ENCODE peak calls at places on chromosomes 13 and 19, in eight cellular contexts. One of them, this sample, is unnamed.
A peak's percentile ranks its signal among the peaks of the same experiment; 100 is the strongest.

GRCh38 chr19:19032420-19033175 is 719 bp downstream of the SUGP2 start:
- DNase-seq in MM.1S: peak; percentile 66
- DNase-seq in transverse colon: peak; percentile 65
- DNase-seq in CD8-positive, alpha-beta T cell: peak; percentile 82
- DNase-seq in adrenal gland: peak; percentile 80
- DNase-seq in heart right ventricle: peak; percentile 79
- DNase-seq in tibial nerve: peak; percentile 81
- DNase-seq in A673: peak; percentile 98
- DNase-seq in this sample: no peak

GRCh38 chr13:110449225-110450015 is 112.1 kb downstream of the RAB20 start:
- DNase-seq in adrenal gland: no peak
- DNase-seq in CD8-positive, alpha-beta T cell: no peak
- DNase-seq in transverse colon: no peak
- DNase-seq in A673: no peak
- DNase-seq in heart right ventricle: no peak
- DNase-seq in MM.1S: no peak
- DNase-seq in tibial nerve: no peak
- DNase-seq in this sample: no peak

GRCh38 chr19:56838930-56839664 is 1.4 kb downstream of the PEG3 start:
- DNase-seq in A673: peak; percentile 97
- DNase-seq in CD8-positive, alpha-beta T cell: no peak
- DNase-seq in transverse colon: peak; percentile 84
- DNase-seq in tibial nerve: peak; percentile 88
- DNase-seq in MM.1S: no peak
- DNase-seq in adrenal gland: peak; percentile 99
- DNase-seq in heart right ventricle: peak; percentile 94
- DNase-seq in this sample: peak; percentile 92

GRCh38 chr19:4023600-4024398 is 16.3 kb downstream of the PIAS4 start:
- DNase-seq in A673: no peak
- DNase-seq in MM.1S: no peak
- DNase-seq in transverse colon: no peak
- DNase-seq in heart right ventricle: peak; percentile 58
- DNase-seq in adrenal gland: no peak
- DNase-seq in tibial nerve: no peak
- DNase-seq in CD8-positive, alpha-beta T cell: no peak
- DNase-seq in this sample: no peak

GRCh38 chr19:49502866-49503581 is 6.8 kb downstream of the RPS11 start:
- DNase-seq in transverse colon: peak; percentile 43
- DNase-seq in A673: peak; percentile 90
- DNase-seq in tibial nerve: peak; percentile 48
- DNase-seq in heart right ventricle: no peak
- DNase-seq in adrenal gland: no peak
- DNase-seq in MM.1S: peak; percentile 58
- DNase-seq in CD8-positive, alpha-beta T cell: peak; percentile 50
- DNase-seq in this sample: peak; percentile 45

GRCh38 chr13:72255908-72256307 is 388.9 kb upstream of the DACH1 start:
- DNase-seq in transverse colon: peak; percentile 42
- DNase-seq in adrenal gland: peak; percentile 48
- DNase-seq in CD8-positive, alpha-beta T cell: no peak
- DNase-seq in heart right ventricle: no peak
- DNase-seq in tibial nerve: no peak
- DNase-seq in MM.1S: peak; percentile 61
- DNase-seq in A673: peak; percentile 35
- DNase-seq in this sample: no peak

GRCh38 chr13:95553614-95554385 is 1.3 kb downstream of the CLDN10 start:
- DNase-seq in transverse colon: no peak
- DNase-seq in A673: no peak
- DNase-seq in tibial nerve: no peak
- DNase-seq in heart right ventricle: peak; percentile 13
- DNase-seq in CD8-positive, alpha-beta T cell: no peak
- DNase-seq in MM.1S: no peak
- DNase-seq in adrenal gland: no peak
- DNase-seq in this sample: peak; percentile 20

GRCh38 chr19:17448190-17448967 is at the start of gene TMEM221:
- DNase-seq in MM.1S: no peak
- DNase-seq in adrenal gland: peak; percentile 60
- DNase-seq in transverse colon: peak; percentile 61
- DNase-seq in tibial nerve: peak; percentile 24
- DNase-seq in A673: peak; percentile 60
- DNase-seq in heart right ventricle: peak; percentile 61
- DNase-seq in CD8-positive, alpha-beta T cell: peak; percentile 51
- DNase-seq in this sample: no peak

GRCh38 chr13:76832258-76832988 is 53.8 kb downstream of the KCTD12 start:
- DNase-seq in heart right ventricle: no peak
- DNase-seq in tibial nerve: no peak
- DNase-seq in MM.1S: no peak
- DNase-seq in A673: no peak
- DNase-seq in adrenal gland: no peak
- DNase-seq in transverse colon: no peak
- DNase-seq in CD8-positive, alpha-beta T cell: no peak
- DNase-seq in this sample: no peak

GRCh38 chr19:54029930-54030490 is 33.7 kb downstream of the VSTM1 start:
- DNase-seq in transverse colon: peak; percentile 53
- DNase-seq in heart right ventricle: peak; percentile 28
- DNase-seq in tibial nerve: peak; percentile 48
- DNase-seq in CD8-positive, alpha-beta T cell: peak; percentile 56
- DNase-seq in A673: peak; percentile 86
- DNase-seq in MM.1S: peak; percentile 21
- DNase-seq in adrenal gland: peak; percentile 57
- DNase-seq in this sample: no peak

GRCh38 chr19:4929186-4929585 is 19.9 kb downstream of the UHRF1 start:
- DNase-seq in heart right ventricle: no peak
- DNase-seq in CD8-positive, alpha-beta T cell: no peak
- DNase-seq in tibial nerve: no peak
- DNase-seq in MM.1S: no peak
- DNase-seq in transverse colon: no peak
- DNase-seq in adrenal gland: peak; percentile 84
- DNase-seq in A673: no peak
- DNase-seq in this sample: no peak

GRCh38 chr13:32783067-32783466 is 196.8 kb downstream of the PDS5B start:
- DNase-seq in A673: peak; percentile 29
- DNase-seq in adrenal gland: no peak
- DNase-seq in heart right ventricle: no peak
- DNase-seq in MM.1S: no peak
- DNase-seq in transverse colon: no peak
- DNase-seq in CD8-positive, alpha-beta T cell: no peak
- DNase-seq in tibial nerve: no peak
- DNase-seq in this sample: no peak

DNA sequence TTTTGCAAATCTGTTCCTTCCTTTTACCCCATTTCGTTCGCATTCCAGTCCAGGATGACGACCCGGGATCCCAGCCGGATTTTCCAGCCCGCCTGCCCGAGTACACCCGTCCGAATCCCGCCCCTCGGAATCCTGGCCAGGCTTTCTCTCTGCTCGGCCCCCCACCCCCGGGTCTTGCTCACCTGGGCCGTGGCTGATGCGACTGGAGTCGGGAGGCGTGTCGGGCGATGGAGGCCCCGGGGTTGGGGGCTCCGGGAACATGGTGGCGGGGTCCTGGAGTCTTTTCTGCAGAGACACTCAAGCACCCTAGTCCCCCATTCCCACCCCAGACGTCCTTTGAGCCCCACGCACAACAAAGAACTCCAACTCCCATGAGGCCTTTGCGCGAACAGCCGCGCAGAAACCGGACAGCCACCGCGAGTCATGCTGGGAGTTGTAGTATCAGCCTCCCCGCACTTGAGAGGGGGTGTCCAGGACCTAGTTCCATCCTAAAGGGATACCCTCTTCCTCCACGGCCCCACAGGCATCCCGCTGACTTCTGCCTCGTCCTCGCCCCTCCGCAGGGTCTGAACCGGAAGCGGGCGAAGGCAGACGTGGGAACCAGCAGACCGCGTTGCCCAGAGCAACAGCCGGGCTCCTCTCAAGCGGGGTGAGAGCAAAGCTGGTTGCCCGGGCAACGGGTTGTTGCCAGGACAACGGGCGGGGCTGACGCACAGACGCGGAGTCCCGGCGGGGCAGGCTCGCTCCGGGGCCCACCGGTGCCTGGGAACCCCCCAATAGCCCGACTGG is 1.1 kb downstream of the SYT5 start:
- DNase-seq in tibial nerve: peak; percentile 18
- DNase-seq in transverse colon: peak; percentile 68
- DNase-seq in A673: peak; percentile 92
- DNase-seq in heart right ventricle: peak; percentile 55
- DNase-seq in CD8-positive, alpha-beta T cell: peak; percentile 95
- DNase-seq in MM.1S: peak; percentile 75
- DNase-seq in adrenal gland: peak; percentile 73
- DNase-seq in this sample: peak; percentile 45
- H3K4me3 ChIP-seq in tibial nerve: no peak overlapping the region
- H3K4me3 ChIP-seq in transverse colon: no peak overlapping the region
- H3K4me3 ChIP-seq in A673: peak overlapping the region; percentile 29
- H3K4me3 ChIP-seq in heart right ventricle: peak overlapping the region; percentile 35
- H3K4me3 ChIP-seq in CD8-positive, alpha-beta T cell: peak overlapping the region; percentile 39
- H3K4me3 ChIP-seq in MM.1S: peak overlapping the region; percentile 37
- H3K4me3 ChIP-seq in adrenal gland: no peak overlapping the region
- H3K4me3 ChIP-seq in this sample: peak overlapping the region; percentile 19

GRCh38 chr19:13962738-13963602 is 10.7 kb downstream of the DCAF15 start:
- DNase-seq in MM.1S: no peak
- DNase-seq in CD8-positive, alpha-beta T cell: no peak
- DNase-seq in adrenal gland: no peak
- DNase-seq in tibial nerve: no peak
- DNase-seq in A673: no peak
- DNase-seq in heart right ventricle: no peak
- DNase-seq in transverse colon: no peak
- DNase-seq in this sample: peak; percentile 88

GRCh38 chr19:13959962-13960862 is 7.9 kb downstream of the DCAF15 start:
- DNase-seq in CD8-positive, alpha-beta T cell: peak; percentile 37
- DNase-seq in transverse colon: no peak
- DNase-seq in adrenal gland: no peak
- DNase-seq in tibial nerve: no peak
- DNase-seq in MM.1S: no peak
- DNase-seq in heart right ventricle: no peak
- DNase-seq in A673: no peak
- DNase-seq in this sample: peak; percentile 80

GRCh38 chr19:13959141-13959961 is 7.0 kb downstream of the DCAF15 start:
- DNase-seq in heart right ventricle: no peak
- DNase-seq in transverse colon: no peak
- DNase-seq in A673: no peak
- DNase-seq in tibial nerve: no peak
- DNase-seq in MM.1S: no peak
- DNase-seq in adrenal gland: no peak
- DNase-seq in CD8-positive, alpha-beta T cell: no peak
- DNase-seq in this sample: peak; percentile 72

GRCh38 chr19:13961826-13962737 is 9.8 kb downstream of the DCAF15 start:
- DNase-seq in MM.1S: no peak
- DNase-seq in CD8-positive, alpha-beta T cell: no peak
- DNase-seq in adrenal gland: no peak
- DNase-seq in heart right ventricle: no peak
- DNase-seq in tibial nerve: no peak
- DNase-seq in transverse colon: no peak
- DNase-seq in A673: no peak
- DNase-seq in this sample: no peak

GRCh38 chr19:13960863-13961784 is 8.8 kb downstream of the DCAF15 start:
- DNase-seq in transverse colon: no peak
- DNase-seq in heart right ventricle: no peak
- DNase-seq in adrenal gland: no peak
- DNase-seq in tibial nerve: no peak
- DNase-seq in CD8-positive, alpha-beta T cell: no peak
- DNase-seq in A673: no peak
- DNase-seq in MM.1S: no peak
- DNase-seq in this sample: no peak
- TF ChIP-seq CTCF in transverse colon: no peak
- TF ChIP-seq CTCF in heart right ventricle: no peak
- TF ChIP-seq CTCF in adrenal gland: no peak
- TF ChIP-seq CTCF in tibial nerve: no peak
- TF ChIP-seq CTCF in CD8-positive, alpha-beta T cell: no peak
- TF ChIP-seq CTCF in A673: peak; percentile 35
- TF ChIP-seq CTCF in MM.1S: no peak
- TF ChIP-seq CTCF in this sample: no peak

DNA sequence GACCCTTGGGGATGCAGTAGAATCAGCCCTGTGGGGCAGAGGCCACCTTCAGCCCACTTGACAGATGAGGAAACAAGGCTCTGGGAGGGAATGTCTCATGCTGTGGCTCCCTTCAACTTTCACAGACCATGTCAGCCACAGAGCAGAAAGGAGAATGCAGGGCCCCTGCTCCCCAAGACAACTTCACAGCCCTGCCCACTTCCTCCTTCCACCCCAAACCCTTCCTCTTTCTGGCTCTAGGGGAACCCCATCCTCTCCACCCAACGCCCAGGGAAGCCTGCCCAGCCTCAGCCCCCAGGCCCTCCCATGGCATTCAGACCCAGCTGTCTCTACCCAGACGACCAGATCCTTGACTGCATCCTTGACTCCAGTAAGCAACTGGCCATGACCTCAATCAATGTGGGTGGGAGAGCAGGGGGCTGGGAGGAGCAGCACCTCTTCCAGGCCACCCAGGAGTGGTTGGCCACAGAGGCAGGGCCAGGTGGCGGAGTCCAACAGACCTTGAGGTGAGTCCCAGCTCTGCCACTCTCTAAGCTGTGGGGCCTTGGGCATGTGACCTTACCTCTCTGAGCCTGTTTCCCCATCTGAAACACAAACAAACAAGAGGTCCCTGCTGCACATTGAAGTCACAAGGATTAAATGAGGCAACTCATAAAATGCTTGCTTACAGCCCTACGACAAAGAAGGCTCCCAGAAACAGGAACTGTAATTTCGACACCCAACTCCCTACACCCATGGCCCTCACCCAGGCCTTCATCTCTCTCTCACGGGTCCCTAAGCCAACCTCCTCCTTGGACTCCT is 15.8 kb downstream of the DEDD2 start:
- DNase-seq in heart right ventricle: no peak
- DNase-seq in CD8-positive, alpha-beta T cell: peak; percentile 47
- DNase-seq in tibial nerve: no peak
- DNase-seq in A673: no peak
- DNase-seq in adrenal gland: peak; percentile 30
- DNase-seq in MM.1S: peak; percentile 36
- DNase-seq in transverse colon: peak; percentile 56
- DNase-seq in this sample: no peak
- H3K4me1 ChIP-seq in heart right ventricle: peaks cover 20% of the 10 kb centered on the region
- H3K4me1 ChIP-seq in CD8-positive, alpha-beta T cell: peaks cover 75% of the 10 kb centered on the region
- H3K4me1 ChIP-seq in tibial nerve: peaks cover 7% of the 10 kb centered on the region
- H3K4me1 ChIP-seq in A673: no peaks in the 10 kb centered on the region
- H3K4me1 ChIP-seq in adrenal gland: no peaks in the 10 kb centered on the region
- H3K4me1 ChIP-seq in MM.1S: peaks cover 57% of the 10 kb centered on the region
- H3K4me1 ChIP-seq in transverse colon: peaks cover 4% of the 10 kb centered on the region
- H3K4me1 ChIP-seq in this sample: peaks cover 62% of the 10 kb centered on the region

DNA sequence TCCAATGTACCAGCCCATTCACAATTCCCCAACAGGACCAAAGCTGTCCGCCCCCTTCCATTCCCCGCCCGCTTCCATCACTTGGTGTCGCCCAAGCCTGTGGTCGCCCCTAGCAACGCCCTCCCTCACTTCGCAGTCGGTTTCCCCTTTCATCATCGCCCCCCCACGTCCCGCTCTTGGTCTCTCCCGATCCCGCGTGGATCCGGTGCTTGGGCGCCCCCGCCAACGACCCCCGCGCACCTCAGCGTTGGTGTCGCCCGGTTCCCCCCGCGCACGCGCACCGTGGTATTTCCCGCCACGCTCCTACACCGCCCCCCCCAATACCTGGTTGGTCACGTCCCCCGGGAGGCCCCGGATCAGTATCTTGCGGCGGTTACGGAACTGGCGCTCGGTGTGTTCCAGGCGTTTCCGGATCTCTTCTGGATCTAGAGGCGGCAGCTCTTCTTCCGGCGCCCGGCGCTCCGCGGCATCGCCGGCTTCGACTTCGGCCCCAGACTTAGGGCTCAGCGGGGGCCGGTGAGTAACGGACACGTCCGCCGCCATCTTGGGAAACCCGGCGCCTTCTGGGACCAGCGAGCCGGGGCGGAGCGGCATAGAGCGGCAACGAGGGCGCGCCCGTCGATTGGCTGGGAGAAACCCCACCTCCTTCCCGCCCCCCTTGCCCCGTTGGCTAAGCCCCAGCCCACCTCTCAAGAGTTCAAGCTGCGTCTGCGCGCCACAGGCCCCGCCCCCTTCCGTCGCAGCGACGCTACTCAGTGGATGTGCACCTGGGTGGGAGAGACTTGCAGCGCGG is at the start of gene RAVER1:
- DNase-seq in heart right ventricle: peak; percentile 98
- DNase-seq in MM.1S: peak; percentile 98
- DNase-seq in adrenal gland: peak; percentile 98
- DNase-seq in transverse colon: peak; percentile 99
- DNase-seq in CD8-positive, alpha-beta T cell: peak; percentile 97
- DNase-seq in tibial nerve: peak; percentile 94
- DNase-seq in A673: peak; percentile 98
- DNase-seq in this sample: peak; percentile 97
- H3K4me3 ChIP-seq in heart right ventricle: peak within 1 kb of the TSS; percentile 74
- H3K4me3 ChIP-seq in MM.1S: peak within 1 kb of the TSS; percentile 92
- H3K4me3 ChIP-seq in adrenal gland: peak within 1 kb of the TSS; percentile 87
- H3K4me3 ChIP-seq in transverse colon: peak within 1 kb of the TSS; percentile 66
- H3K4me3 ChIP-seq in CD8-positive, alpha-beta T cell: peak within 1 kb of the TSS; percentile 97
- H3K4me3 ChIP-seq in tibial nerve: peak within 1 kb of the TSS; percentile 69
- H3K4me3 ChIP-seq in A673: peak within 1 kb of the TSS; percentile 85
- H3K4me3 ChIP-seq in this sample: peak within 1 kb of the TSS; percentile 56

This sample was measured in upper lobe of left lung.